ENCODE peak calls at places on chromosomes 2 and 18, in seven cellular contexts. K is astrocyte of the spinal cord; Z is naive thymus-derived CD4-positive, alpha-beta T cell; M is AG04450; P is choroid plexus epithelial cell; E is GM06990; A is Peyer's patch. G is an unnamed sample.

GRCh38 chr2:45982096-45982495 is 315.1 kb upstream of the EPAS1 start:
- DNase-seq in Z (no peak), M (no peak), K (no peak), P (no peak), E (no peak), A (no peak), G (no peak)

GRCh38 chr2:23465982-23466381 is 81.0 kb downstream of the KLHL29 start:
- DNase-seq in P (no peak), M (no peak), A (no peak), Z (no peak), E (no peak), K (no peak), G (no peak)

GRCh38 chr18:48944634-48945033 is 6.1 kb downstream of the SMAD7 start:
- DNase-seq in M (no peak), P (peak; percentile 61), E (no peak), K (peak; percentile 60), A (no peak), Z (no peak), G (no peak)

GRCh38 chr2:233061591-233062446 is 1.7 kb downstream of the INPP5D start:
- DNase-seq in A (no peak), K (peak; percentile 3), E (peak; percentile 68), Z (no peak), P (peak; percentile 42), M (no peak), G (no peak)

GRCh38 chr2:172693529-172694185 is 42.0 kb upstream of the RAPGEF4 start:
- DNase-seq in K (no peak), Z (peak; percentile 12), E (no peak), M (no peak), P (peak; percentile 28), A (no peak), G (no peak)

GRCh38 chr2:170396799-170397459 is 219.0 kb downstream of the MYO3B start:
- DNase-seq in Z (no peak), A (no peak), K (peak; percentile 9), P (peak; percentile 45), M (no peak), E (no peak), G (no peak)

GRCh38 chr2:96906719-96907404 is 37.0 kb upstream of the SEMA4C start:
- DNase-seq in E (no peak), A (no peak), P (peak; percentile 38), M (no peak), K (peak; percentile 44), Z (no peak), G (no peak)

GRCh38 chr2:75464348-75464946 is 96.3 kb downstream of the EVA1A start:
- DNase-seq in Z (no peak), K (peak; percentile 59), E (no peak), P (peak; percentile 72), M (no peak), A (no peak), G (no peak)

GRCh38 chr2:10533811-10534321 is 85.7 kb upstream of the ODC1 start:
- DNase-seq in P (peak; percentile 59), M (no peak), A (peak; percentile 33), Z (no peak), K (peak; percentile 35), E (no peak), G (no peak)

GRCh38 chr2:236747426-236747825 is 177.8 kb downstream of the ACKR3 start:
- DNase-seq in K (no peak), A (no peak), M (no peak), E (no peak), Z (no peak), P (no peak), G (no peak)

GRCh38 chr2:146716591-146716990 is 1128.2 kb upstream of the ACVR2A start:
- DNase-seq in P (no peak), A (no peak), M (no peak), Z (no peak), E (no peak), K (no peak), G (no peak)

GRCh38 chr2:197286805-197287595 is 23.6 kb downstream of the ANKRD44 start:
- DNase-seq in M (peak; percentile 78), E (no peak), K (peak; percentile 91), Z (peak; percentile 74), A (no peak), P (peak; percentile 96), G (peak; percentile 82)

GRCh38 chr2:142954488-142954887 is 77.0 kb downstream of the KYNU start:
- DNase-seq in P (no peak), Z (no peak), K (no peak), M (no peak), E (no peak), A (no peak), G (no peak)

GRCh38 chr2:205686231-205687017 is 4.1 kb downstream of the NRP2 start:
- DNase-seq in M (no peak), P (peak; percentile 42), E (no peak), K (no peak), A (peak; percentile 45), Z (no peak), G (no peak)

GRCh38 chr2:202965810-202966454 is 48.7 kb upstream of the NBEAL1 start:
- DNase-seq in E (peak; percentile 51), A (no peak), P (peak; percentile 90), Z (no peak), M (peak; percentile 15), K (peak; percentile 68), G (peak; percentile 26)

GRCh38 chr2:73292316-73292905 is 937 bp downstream of the EGR4 start:
- DNase-seq in A (no peak), P (no peak), M (no peak), K (no peak), Z (no peak), E (peak; percentile 18), G (no peak)

GRCh38 chr2:73290049-73290839 is 3.1 kb downstream of the EGR4 start:
- DNase-seq in A (no peak), M (no peak), K (no peak), Z (peak; percentile 37), E (peak; percentile 28), P (peak; percentile 69), G (no peak)

GRCh38 chr2:73292906-73293533 is 328 bp downstream of the EGR4 start:
- DNase-seq in Z (peak; percentile 9), E (peak; percentile 32), K (no peak), P (no peak), M (no peak), A (no peak), G (no peak)

GRCh38 chr2:73291093-73291460 is 2.3 kb downstream of the EGR4 start:
- DNase-seq in K (peak; percentile 62), A (peak; percentile 67), P (peak; percentile 57), E (peak; percentile 68), M (no peak), Z (peak; percentile 65), G (no peak)

DNA sequence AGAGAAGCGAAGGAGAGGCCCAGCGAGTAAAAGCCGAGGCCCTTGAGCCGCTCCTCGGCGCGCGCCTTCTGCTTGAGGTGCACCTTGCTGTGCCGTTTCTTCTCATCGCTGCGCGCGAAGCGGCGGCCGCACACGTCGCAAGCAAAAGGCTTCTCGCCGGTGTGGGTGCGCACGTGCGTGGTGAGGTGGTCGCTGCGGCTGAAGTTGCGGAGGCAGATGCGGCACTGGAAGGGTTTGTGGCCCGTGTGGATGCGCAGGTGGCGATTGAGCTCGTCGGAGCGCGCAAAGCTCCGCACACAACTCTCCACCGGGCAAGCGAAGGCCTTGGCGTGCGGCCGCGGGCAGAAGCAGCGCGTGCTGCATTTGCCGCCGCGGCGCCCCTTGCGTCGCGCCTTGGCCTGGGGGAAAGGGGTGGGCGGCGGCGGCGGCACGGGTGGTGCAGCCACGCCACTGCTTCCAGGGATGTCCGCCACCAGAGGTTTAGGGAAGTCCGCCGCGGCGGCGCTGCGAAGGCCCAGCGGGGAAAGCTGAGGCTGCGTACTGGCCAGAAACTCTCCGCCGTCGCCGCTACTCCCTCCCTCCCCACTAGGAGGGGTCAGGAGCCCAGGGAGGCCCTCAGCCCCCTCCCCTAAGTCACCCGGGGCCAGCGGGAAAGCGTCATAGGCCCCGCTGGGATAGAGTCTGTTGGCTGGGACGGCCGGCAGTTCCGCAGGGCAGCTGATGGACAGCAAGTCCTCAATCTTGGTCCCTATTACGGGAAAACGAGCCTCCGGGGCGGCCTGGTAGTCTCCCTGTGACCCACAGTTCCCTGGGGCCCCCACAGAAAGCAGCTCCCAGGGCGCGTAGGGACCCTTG is 1.7 kb downstream of the EGR4 start:
- DNase-seq in A (no peak), M (no peak), K (no peak), Z (no peak), P (no peak), E (no peak), G (no peak)
- H3K4me3 ChIP-seq in A (peak overlapping the region; percentile 24), M (peak overlapping the region; percentile 34), K (peak overlapping the region; percentile 10), Z (peak overlapping the region; percentile 25), P (peak overlapping the region; percentile 6), E (peak overlapping the region; percentile 5), G (peak overlapping the region; percentile 17)

GRCh38 chr2:8312861-8313768 is 368.7 kb upstream of the ID2 start:
- DNase-seq in P (no peak), Z (no peak), M (no peak), K (peak; percentile 8), E (peak; percentile 81), A (no peak), G (no peak)
- H3K4me3 ChIP-seq in P (no peak overlapping the region), Z (no peak overlapping the region), M (no peak overlapping the region), K (no peak overlapping the region), E (no peak overlapping the region), A (no peak overlapping the region), G (no peak overlapping the region)

DNA sequence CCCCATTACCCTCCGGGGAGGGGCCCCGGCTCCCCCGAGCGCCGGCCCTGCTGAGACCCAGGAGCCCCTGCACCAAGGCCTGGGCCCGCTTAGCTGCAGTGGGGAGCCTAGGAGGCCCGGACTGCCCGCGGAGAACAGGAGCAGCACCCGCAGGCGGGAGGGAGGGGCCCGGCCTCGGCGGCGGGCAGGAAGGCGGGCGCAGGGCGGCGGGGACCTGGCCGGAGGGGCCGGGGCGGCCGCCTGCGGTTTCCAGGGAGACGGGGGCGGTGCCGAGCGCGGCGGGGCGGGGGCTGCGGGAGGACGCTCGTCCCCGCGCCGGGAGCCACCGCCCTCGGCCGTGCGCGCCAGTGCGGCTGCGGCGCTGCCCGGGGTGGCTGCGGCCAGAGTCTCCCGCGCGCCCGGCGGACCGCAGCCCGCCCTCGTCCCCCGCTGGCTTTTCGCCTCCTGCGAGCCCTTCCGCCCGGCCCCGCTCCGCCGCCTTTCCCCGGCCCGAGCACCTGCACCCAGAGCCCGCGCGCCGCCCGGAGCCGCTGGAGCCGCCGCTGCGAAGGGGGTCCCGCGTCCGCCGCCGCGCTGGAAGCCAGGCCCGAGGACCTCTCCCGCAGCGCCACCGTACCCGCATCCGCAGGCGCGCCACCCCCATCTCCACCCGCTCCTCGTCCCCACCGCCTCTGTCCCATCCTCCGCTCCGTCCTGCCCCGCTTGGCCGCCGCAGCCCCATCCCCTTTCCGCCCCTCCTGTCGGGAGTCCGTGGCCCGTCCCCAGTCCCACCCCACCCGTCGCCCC is 17.2 kb downstream of the GPC1 start:
- DNase-seq in K (peak; percentile 25), M (no peak), Z (no peak), A (peak; percentile 65), P (peak; percentile 26), E (no peak), G (no peak)
- H3K4me3 ChIP-seq in K (peak overlapping the region; percentile 39), M (peak overlapping the region; percentile 62), Z (no peak overlapping the region), A (peak overlapping the region; percentile 55), P (peak overlapping the region; percentile 47), E (no peak overlapping the region), G (peak overlapping the region; percentile 49)

GRCh38 chr2:18410543-18410942 is 149.9 kb downstream of the RDH14 start:
- DNase-seq in M (no peak), A (no peak), P (no peak), K (no peak), E (no peak), Z (no peak), G (no peak)

GRCh38 chr2:18413794-18414396 is 146.6 kb downstream of the RDH14 start:
- DNase-seq in K (peak; percentile 85), E (no peak), A (no peak), P (peak; percentile 90), M (peak; percentile 41), Z (no peak), G (peak; percentile 77)

GRCh38 chr2:18406219-18406618 is 154.2 kb downstream of the RDH14 start:
- DNase-seq in P (peak; percentile 61), K (no peak), A (no peak), Z (no peak), E (no peak), M (no peak), G (no peak)

GRCh38 chr2:18412980-18413793 is 147.3 kb downstream of the RDH14 start:
- DNase-seq in Z (no peak), A (no peak), P (peak; percentile 37), M (no peak), E (no peak), K (peak; percentile 50), G (no peak)

GRCh38 chr2:18411571-18411970 is 148.9 kb downstream of the RDH14 start:
- DNase-seq in Z (no peak), A (no peak), K (no peak), P (no peak), M (no peak), E (no peak), G (no peak)
- H3K4me3 ChIP-seq in Z (no peak overlapping the region), A (no peak overlapping the region), K (no peak overlapping the region), P (no peak overlapping the region), M (no peak overlapping the region), E (no peak overlapping the region), G (no peak overlapping the region)

G was measured in skeletal muscle cell.